ENCODE peak calls at places on chromosomes 5 and 9, in seven cellular contexts. One of them, this sample, is unnamed.

GRCh38 chr5:161295721-161296120 is 250.8 kb downstream of the GABRB2 start:
- DNase-seq in A549: no peak
- DNase-seq in K562: no peak
- DNase-seq in ovary: no peak
- DNase-seq in H1: no peak
- DNase-seq in HepG2: no peak
- DNase-seq in sigmoid colon: no peak
- DNase-seq in this sample: no peak

GRCh38 chr9:89153618-89154017 is 25.0 kb downstream of the SHC3 start:
- DNase-seq in A549: no peak
- DNase-seq in K562: no peak
- DNase-seq in ovary: no peak
- DNase-seq in H1: no peak
- DNase-seq in HepG2: no peak
- DNase-seq in sigmoid colon: no peak
- DNase-seq in this sample: no peak

GRCh38 chr9:125795970-125796596 is 48.9 kb downstream of the PBX3 start:
- DNase-seq in A549: no peak
- DNase-seq in K562: no peak
- DNase-seq in ovary: no peak
- DNase-seq in H1: no peak
- DNase-seq in HepG2: no peak
- DNase-seq in sigmoid colon: no peak
- DNase-seq in this sample: no peak

GRCh38 chr9:32395483-32396216 is 11.2 kb downstream of the ACO1 start:
- DNase-seq in A549: peak; percentile 26
- DNase-seq in K562: no peak
- DNase-seq in ovary: peak; percentile 62
- DNase-seq in H1: no peak
- DNase-seq in HepG2: no peak
- DNase-seq in sigmoid colon: peak; percentile 78
- DNase-seq in this sample: peak; percentile 70

GRCh38 chr9:136621019-136621733 is 41.5 kb upstream of the EGFL7 start:
- DNase-seq in A549: no peak
- DNase-seq in K562: no peak
- DNase-seq in ovary: no peak
- DNase-seq in H1: no peak
- DNase-seq in HepG2: no peak
- DNase-seq in sigmoid colon: no peak
- DNase-seq in this sample: no peak

GRCh38 chr9:93184439-93185221 is 691 bp downstream of the WNK2 start:
- DNase-seq in A549: peak; percentile 69
- DNase-seq in K562: no peak
- DNase-seq in ovary: no peak
- DNase-seq in H1: no peak
- DNase-seq in HepG2: no peak
- DNase-seq in sigmoid colon: no peak
- DNase-seq in this sample: no peak

GRCh38 chr5:65961644-65962043 is 35.3 kb downstream of the ERBIN start:
- DNase-seq in A549: no peak
- DNase-seq in K562: peak; percentile 28
- DNase-seq in ovary: no peak
- DNase-seq in H1: no peak
- DNase-seq in HepG2: no peak
- DNase-seq in sigmoid colon: no peak
- DNase-seq in this sample: no peak

GRCh38 chr5:6455571-6456200 is 7.0 kb downstream of the UBE2QL1 start:
- DNase-seq in A549: no peak
- DNase-seq in K562: no peak
- DNase-seq in ovary: no peak
- DNase-seq in H1: no peak
- DNase-seq in HepG2: no peak
- DNase-seq in sigmoid colon: no peak
- DNase-seq in this sample: no peak

GRCh38 chr9:35526087-35526801 is 36.3 kb downstream of the RUSC2 start:
- DNase-seq in A549: no peak
- DNase-seq in K562: no peak
- DNase-seq in ovary: no peak
- DNase-seq in H1: no peak
- DNase-seq in HepG2: no peak
- DNase-seq in sigmoid colon: no peak
- DNase-seq in this sample: no peak

GRCh38 chr9:113530022-113530635 is 66.6 kb downstream of the RGS3 start:
- DNase-seq in A549: no peak
- DNase-seq in K562: no peak
- DNase-seq in ovary: no peak
- DNase-seq in H1: no peak
- DNase-seq in HepG2: no peak
- DNase-seq in sigmoid colon: peak; percentile 34
- DNase-seq in this sample: no peak

GRCh38 chr5:148791334-148791667 is 35.1 kb upstream of the ADRB2 start:
- DNase-seq in A549: no peak
- DNase-seq in K562: no peak
- DNase-seq in ovary: no peak
- DNase-seq in H1: no peak
- DNase-seq in HepG2: no peak
- DNase-seq in sigmoid colon: no peak
- DNase-seq in this sample: no peak

GRCh38 chr9:132977626-132978450 is 656 bp upstream of the GFI1B start:
- DNase-seq in A549: peak; percentile 83
- DNase-seq in K562: peak; percentile 80
- DNase-seq in ovary: peak; percentile 26
- DNase-seq in H1: peak; percentile 53
- DNase-seq in HepG2: peak; percentile 76
- DNase-seq in sigmoid colon: no peak
- DNase-seq in this sample: no peak

GRCh38 chr5:150139334-150139733 is 16.3 kb downstream of the PDGFRB start:
- DNase-seq in A549: no peak
- DNase-seq in K562: no peak
- DNase-seq in ovary: no peak
- DNase-seq in H1: no peak
- DNase-seq in HepG2: no peak
- DNase-seq in sigmoid colon: no peak
- DNase-seq in this sample: no peak

GRCh38 chr5:150136841-150137167 is 18.8 kb downstream of the PDGFRB start:
- DNase-seq in A549: no peak
- DNase-seq in K562: no peak
- DNase-seq in ovary: no peak
- DNase-seq in H1: no peak
- DNase-seq in HepG2: no peak
- DNase-seq in sigmoid colon: no peak
- DNase-seq in this sample: no peak

GRCh38 chr5:150138551-150139265 is 16.9 kb downstream of the PDGFRB start:
- DNase-seq in A549: no peak
- DNase-seq in K562: no peak
- DNase-seq in ovary: peak; percentile 80
- DNase-seq in H1: no peak
- DNase-seq in HepG2: peak; percentile 89
- DNase-seq in sigmoid colon: no peak
- DNase-seq in this sample: peak; percentile 50

GRCh38 chr5:150137168-150137957 is 18.3 kb downstream of the PDGFRB start:
- DNase-seq in A549: no peak
- DNase-seq in K562: no peak
- DNase-seq in ovary: no peak
- DNase-seq in H1: no peak
- DNase-seq in HepG2: peak; percentile 97
- DNase-seq in sigmoid colon: no peak
- DNase-seq in this sample: no peak

DNA sequence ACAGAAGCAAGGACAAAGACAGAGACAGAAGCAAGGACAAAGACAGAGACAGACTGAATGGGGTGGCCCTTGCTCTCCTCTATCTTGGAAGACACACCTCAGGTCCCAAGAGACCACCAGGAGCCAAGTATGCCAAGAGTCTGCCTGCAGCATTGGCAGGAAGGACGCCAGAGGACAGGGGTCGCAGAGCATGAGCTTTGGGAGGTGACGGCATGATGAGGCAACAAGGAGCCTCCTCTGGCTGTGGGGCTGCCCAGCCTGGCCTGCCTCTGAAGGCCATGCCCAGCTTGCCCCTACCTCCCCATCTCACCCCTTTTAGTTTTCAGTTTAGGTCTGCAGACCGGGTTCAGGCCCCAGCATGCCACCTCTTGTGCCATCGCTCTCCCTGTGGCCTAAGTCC is 17.6 kb downstream of the PDGFRB start:
- DNase-seq in A549: no peak
- DNase-seq in K562: no peak
- DNase-seq in ovary: peak; percentile 64
- DNase-seq in H1: no peak
- DNase-seq in HepG2: peak; percentile 37
- DNase-seq in sigmoid colon: no peak
- DNase-seq in this sample: peak; percentile 55
- H3K4me1 ChIP-seq in A549: peaks cover 52% of the 10 kb centered on the region
- H3K4me1 ChIP-seq in K562: peaks cover 18% of the 10 kb centered on the region
- H3K4me1 ChIP-seq in ovary: peaks cover 61% of the 10 kb centered on the region
- H3K4me1 ChIP-seq in H1: peaks cover 23% of the 10 kb centered on the region
- H3K4me1 ChIP-seq in HepG2: peaks cover 90% of the 10 kb centered on the region
- H3K4me1 ChIP-seq in sigmoid colon: peaks cover 64% of the 10 kb centered on the region
- H3K4me1 ChIP-seq in this sample: peaks cover 3% of the 10 kb centered on the region

DNA sequence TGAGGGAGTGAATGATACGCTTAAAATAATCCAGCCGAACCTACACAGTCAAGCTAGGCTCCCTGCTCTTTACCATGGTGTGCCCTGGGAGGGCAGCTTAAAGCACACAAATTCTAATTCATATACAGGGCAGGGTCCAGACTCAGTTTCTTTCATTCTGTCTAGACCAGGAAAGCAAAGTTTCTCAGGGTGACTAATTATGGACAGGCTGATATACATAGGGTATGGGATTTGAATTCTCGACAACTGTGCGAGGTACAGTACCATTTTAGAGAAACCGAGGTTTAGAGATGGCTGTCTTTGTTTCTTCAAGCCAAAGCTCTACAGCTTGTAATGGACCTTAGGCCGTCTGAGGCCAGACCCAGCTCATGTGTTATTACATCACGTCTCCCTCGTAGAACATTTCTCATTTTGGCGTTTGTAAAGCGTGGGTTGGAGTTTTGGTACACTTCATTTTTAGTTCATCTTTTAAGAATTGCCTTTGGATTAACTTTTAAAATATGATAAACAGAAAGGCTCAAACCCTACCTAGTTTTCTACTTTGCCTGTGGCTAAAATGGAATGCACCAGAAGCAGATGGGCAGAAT is 2.8 kb downstream of the PTGER4 start:
- DNase-seq in A549: no peak
- DNase-seq in K562: no peak
- DNase-seq in ovary: no peak
- DNase-seq in H1: no peak
- DNase-seq in HepG2: no peak
- DNase-seq in sigmoid colon: peak; percentile 74
- DNase-seq in this sample: no peak
- TF ChIP-seq EP300 in A549: no peak
- TF ChIP-seq EP300 in K562: no peak
- TF ChIP-seq EP300 in ovary: no peak
- TF ChIP-seq EP300 in H1: no peak
- TF ChIP-seq EP300 in HepG2: no peak
- TF ChIP-seq EP300 in sigmoid colon: no peak
- TF ChIP-seq EP300 in this sample: peak; percentile 40

DNA sequence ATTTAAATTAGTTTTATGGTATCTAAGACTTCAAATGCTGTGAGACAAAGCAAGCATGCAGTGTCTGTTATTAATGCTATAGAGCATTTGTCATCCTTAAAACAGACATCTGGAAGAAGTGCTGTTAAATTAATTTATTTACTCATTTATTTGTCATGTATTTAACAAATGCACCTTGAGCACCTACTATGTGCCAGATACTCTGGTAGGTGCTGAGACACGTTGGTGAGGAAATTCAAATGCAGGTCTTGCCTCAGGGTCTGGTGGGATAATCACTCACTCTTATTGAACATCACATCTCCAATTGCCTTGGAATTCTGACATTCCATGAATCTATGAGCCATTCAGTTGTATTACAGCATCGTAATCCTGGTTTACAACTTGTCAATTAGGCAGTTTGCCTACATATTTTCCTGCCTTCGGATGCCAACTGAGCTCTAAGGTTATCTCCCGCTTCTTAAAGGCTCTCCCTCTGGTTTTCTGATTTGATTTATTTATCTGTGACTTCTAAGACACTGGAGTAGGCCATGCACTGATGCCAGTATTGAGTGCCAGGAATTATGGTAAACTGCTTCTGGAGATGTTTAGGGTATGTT is 56.0 kb upstream of the RPS23 start:
- DNase-seq in A549: no peak
- DNase-seq in K562: no peak
- DNase-seq in ovary: no peak
- DNase-seq in H1: no peak
- DNase-seq in HepG2: no peak
- DNase-seq in sigmoid colon: no peak
- DNase-seq in this sample: no peak
- TF ChIP-seq POLR2A in A549: no peak
- TF ChIP-seq POLR2A in K562: no peak
- TF ChIP-seq POLR2A in ovary: no peak
- TF ChIP-seq POLR2A in H1: no peak
- TF ChIP-seq POLR2A in HepG2: no peak
- TF ChIP-seq POLR2A in sigmoid colon: no peak
- TF ChIP-seq POLR2A in this sample: no peak

GRCh38 chr9:127968717-127969383 is 11.9 kb downstream of the EEIG1 start:
- DNase-seq in A549: peak; percentile 67
- DNase-seq in K562: no peak
- DNase-seq in ovary: peak; percentile 63
- DNase-seq in H1: no peak
- DNase-seq in HepG2: no peak
- DNase-seq in sigmoid colon: peak; percentile 93
- DNase-seq in this sample: no peak

GRCh38 chr9:127968046-127968445 is 12.7 kb downstream of the EEIG1 start:
- DNase-seq in A549: peak; percentile 90
- DNase-seq in K562: no peak
- DNase-seq in ovary: peak; percentile 51
- DNase-seq in H1: no peak
- DNase-seq in HepG2: no peak
- DNase-seq in sigmoid colon: peak; percentile 70
- DNase-seq in this sample: no peak

GRCh38 chr9:127966416-127967150 is 14.2 kb downstream of the EEIG1 start:
- DNase-seq in A549: no peak
- DNase-seq in K562: no peak
- DNase-seq in ovary: peak; percentile 37
- DNase-seq in H1: no peak
- DNase-seq in HepG2: no peak
- DNase-seq in sigmoid colon: peak; percentile 74
- DNase-seq in this sample: no peak

GRCh38 chr9:127965953-127966352 is 14.8 kb downstream of the EEIG1 start:
- DNase-seq in A549: no peak
- DNase-seq in K562: no peak
- DNase-seq in ovary: no peak
- DNase-seq in H1: no peak
- DNase-seq in HepG2: no peak
- DNase-seq in sigmoid colon: no peak
- DNase-seq in this sample: no peak

DNA sequence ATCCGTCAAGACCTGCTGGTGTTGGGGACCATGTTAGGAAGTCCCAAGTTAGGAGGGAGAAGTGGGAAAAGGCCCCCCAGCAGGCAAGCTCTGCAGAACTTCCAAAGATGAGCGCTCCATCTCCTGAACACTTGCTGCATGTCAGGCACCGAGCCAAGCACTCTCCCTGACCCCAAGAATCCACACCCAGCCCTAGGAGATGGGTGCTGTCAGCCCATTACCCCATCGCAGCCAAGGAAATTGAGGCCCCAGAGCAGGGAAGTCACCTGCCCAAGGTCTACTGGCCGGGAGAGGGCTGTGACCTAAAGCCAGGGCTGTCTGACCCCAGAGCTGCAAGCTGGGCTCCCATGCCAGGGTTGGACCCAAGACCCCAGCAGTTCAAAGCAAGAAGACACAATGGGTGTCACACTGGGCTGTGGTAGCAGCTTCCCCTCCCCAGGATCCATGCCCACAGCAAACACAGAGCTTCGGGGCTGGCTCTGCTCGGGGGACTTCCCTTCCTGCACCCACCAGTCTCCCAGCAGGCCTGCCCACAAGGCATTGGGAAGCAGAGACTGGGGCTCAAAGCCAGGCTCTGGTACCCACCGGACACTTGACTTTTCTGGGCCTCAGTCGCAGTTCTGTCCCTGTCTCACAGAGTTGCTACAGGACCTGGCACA is 13.5 kb downstream of the EEIG1 start:
- DNase-seq in A549: no peak
- DNase-seq in K562: no peak
- DNase-seq in ovary: no peak
- DNase-seq in H1: no peak
- DNase-seq in HepG2: no peak
- DNase-seq in sigmoid colon: peak; percentile 73
- DNase-seq in this sample: no peak
- H3K4me1 ChIP-seq in A549: peaks cover 99% of the 10 kb centered on the region
- H3K4me1 ChIP-seq in K562: peaks cover 45% of the 10 kb centered on the region
- H3K4me1 ChIP-seq in ovary: peaks cover 71% of the 10 kb centered on the region
- H3K4me1 ChIP-seq in H1: peaks cover 22% of the 10 kb centered on the region
- H3K4me1 ChIP-seq in HepG2: peaks cover 62% of the 10 kb centered on the region
- H3K4me1 ChIP-seq in sigmoid colon: peaks cover 99% of the 10 kb centered on the region
- H3K4me1 ChIP-seq in this sample: peaks cover 3% of the 10 kb centered on the region

This sample was measured in tibial nerve.